ENCODE peak calls at places on chromosomes 1 and 21, in six cellular contexts. I, K, Q, W, O and L are unnamed samples.

GRCh38 chr1:235670157-235670776 is 20.7 kb upstream of the GNG4 start:
- DNase-seq in I (no peak), K (no peak), Q (no peak), W (peak; percentile 11), O (no peak), L (no peak)

GRCh38 chr1:110548381-110548780 is 29.4 kb upstream of the KCNA10 start:
- DNase-seq in I (no peak), K (no peak), Q (peak; percentile 52), W (no peak), O (no peak), L (no peak)

GRCh38 chr1:7587726-7588456 is 183.2 kb upstream of the VAMP3 start:
- DNase-seq in I (no peak), K (no peak), Q (no peak), W (no peak), O (no peak), L (no peak)

GRCh38 chr1:214912127-214912526 is 170.4 kb upstream of the KCNK2 start:
- DNase-seq in I (no peak), K (no peak), Q (no peak), W (no peak), O (no peak), L (no peak)

GRCh38 chr1:8447616-8448150 is 129.8 kb downstream of the SLC45A1 start:
- DNase-seq in I (no peak), K (no peak), Q (no peak), W (no peak), O (no peak), L (no peak)

GRCh38 chr21:15706686-15707085 is 23.1 kb upstream of the USP25 start:
- DNase-seq in I (no peak), K (no peak), Q (no peak), W (peak; percentile 89), O (peak; percentile 91), L (no peak)

GRCh38 chr1:54118704-54119103 is 34.1 kb downstream of the CDCP2 start:
- DNase-seq in I (no peak), K (no peak), Q (no peak), W (peak; percentile 76), O (no peak), L (no peak)

GRCh38 chr1:22461100-22461499 is 9.4 kb downstream of the ZBTB40 start:
- DNase-seq in I (no peak), K (no peak), Q (no peak), W (no peak), O (no peak), L (no peak)

GRCh38 chr1:115077286-115077983 is 11.9 kb downstream of the TSPAN2 start:
- DNase-seq in I (no peak), K (no peak), Q (no peak), W (no peak), O (no peak), L (no peak)

GRCh38 chr1:36482724-36483388 is at the start of gene CSF3R:
- DNase-seq in I (no peak), K (no peak), Q (no peak), W (no peak), O (no peak), L (no peak)

GRCh38 chr1:55057956-55058298 is 18.6 kb downstream of the PCSK9 start:
- DNase-seq in I (no peak), K (no peak), Q (no peak), W (no peak), O (no peak), L (no peak)

GRCh38 chr1:37682334-37682987 is 9.9 kb upstream of the CDCA8 start:
- DNase-seq in I (peak; percentile 69), K (peak; percentile 46), Q (peak; percentile 83), W (peak; percentile 65), O (no peak), L (peak; percentile 76)

GRCh38 chr21:41508415-41509205 is 652 bp upstream of the TMPRSS2 start:
- DNase-seq in I (no peak), K (no peak), Q (no peak), W (no peak), O (no peak), L (no peak)

GRCh38 chr1:184747089-184747955 is 7.3 kb downstream of the EDEM3 start:
- DNase-seq in I (no peak), K (no peak), Q (no peak), W (no peak), O (no peak), L (no peak)

GRCh38 chr1:228316589-228317387 is 89.8 kb downstream of the TRIM11 start:
- DNase-seq in I (no peak), K (peak; percentile 11), Q (no peak), W (no peak), O (no peak), L (no peak)

GRCh38 chr1:167666416-167666815 is 36.4 kb downstream of the RCSD1 start:
- DNase-seq in I (no peak), K (no peak), Q (no peak), W (peak; percentile 52), O (no peak), L (no peak)

GRCh38 chr21:45945066-45945867 is 36.3 kb upstream of the COL6A1 start:
- DNase-seq in I (no peak), K (no peak), Q (no peak), W (no peak), O (no peak), L (no peak)

GRCh38 chr1:59011663-59012062 is 227.8 kb upstream of the JUN start:
- DNase-seq in I (no peak), K (no peak), Q (no peak), W (no peak), O (no peak), L (no peak)

GRCh38 chr1:93433407-93433961 is 14.4 kb upstream of the FNBP1L start:
- DNase-seq in I (no peak), K (no peak), Q (peak; percentile 56), W (no peak), O (no peak), L (no peak)

GRCh38 chr21:42696026-42696380 is 42.6 kb downstream of the PDE9A start:
- DNase-seq in I (no peak), K (no peak), Q (no peak), W (no peak), O (no peak), L (no peak)

GRCh38 chr1:198607714-198608113 is 31.1 kb upstream of the PTPRC start:
- DNase-seq in I (no peak), K (no peak), Q (no peak), W (no peak), O (no peak), L (no peak)

GRCh38 chr1:17929224-17929623 is 174.1 kb downstream of the ACTL8 start:
- DNase-seq in I (no peak), K (no peak), Q (no peak), W (no peak), O (no peak), L (no peak)

GRCh38 chr1:242468749-242469148 is 55.7 kb downstream of the PLD5 start:
- DNase-seq in I (no peak), K (no peak), Q (no peak), W (peak; percentile 11), O (no peak), L (no peak)

GRCh38 chr1:56573311-56573710 is 6.1 kb downstream of the PLPP3 start:
- DNase-seq in I (no peak), K (no peak), Q (no peak), W (no peak), O (no peak), L (no peak)

GRCh38 chr1:199723557-199723956 is 304.0 kb upstream of the NR5A2 start:
- DNase-seq in I (no peak), K (no peak), Q (no peak), W (no peak), O (no peak), L (no peak)

GRCh38 chr1:164748253-164748899 is 189.4 kb downstream of the PBX1 start:
- DNase-seq in I (no peak), K (peak; percentile 33), Q (no peak), W (peak; percentile 89), O (peak; percentile 92), L (no peak)

GRCh38 chr1:245091818-245092637 is 62.8 kb upstream of the KIF26B start:
- DNase-seq in I (no peak), K (no peak), Q (no peak), W (peak; percentile 98), O (peak; percentile 92), L (no peak)

GRCh38 chr1:226436855-226437491 is 29.1 kb upstream of the PARP1 start:
- DNase-seq in I (no peak), K (no peak), Q (no peak), W (no peak), O (no peak), L (no peak)

GRCh38 chr1:116185161-116185701 is 74.0 kb downstream of the MAB21L3 start:
- DNase-seq in I (no peak), K (no peak), Q (no peak), W (no peak), O (no peak), L (no peak)
- TF ChIP-seq CTCF in I (no peak), K (no peak), Q (no peak), W (no peak), O (no peak), L (no peak)

DNA sequence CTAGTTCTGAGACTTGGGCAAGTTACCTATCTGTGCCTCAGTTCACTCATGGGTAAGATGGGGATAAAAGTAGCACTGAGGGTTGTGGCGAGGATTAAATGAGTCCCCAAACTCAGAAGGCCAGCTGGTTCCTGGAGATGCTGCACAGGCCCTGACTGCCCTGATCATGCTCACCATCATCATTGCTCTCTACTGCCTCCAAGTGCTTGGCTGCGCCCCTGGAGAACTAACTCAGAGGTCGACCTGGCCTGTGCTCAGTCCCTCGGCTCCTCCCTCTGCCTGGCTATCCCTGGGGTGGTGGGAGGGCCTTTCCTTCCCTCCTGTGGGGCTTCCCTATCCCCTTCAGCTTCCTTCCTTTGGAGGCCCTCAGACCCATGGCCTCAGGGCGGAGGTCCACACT is 5.6 kb downstream of the SLC5A9 start:
- DNase-seq in I (no peak), K (no peak), Q (peak; percentile 72), W (no peak), O (no peak), L (no peak)
- TF ChIP-seq CTCF in I (no peak), K (no peak), Q (no peak), W (no peak), O (no peak), L (no peak)

DNA sequence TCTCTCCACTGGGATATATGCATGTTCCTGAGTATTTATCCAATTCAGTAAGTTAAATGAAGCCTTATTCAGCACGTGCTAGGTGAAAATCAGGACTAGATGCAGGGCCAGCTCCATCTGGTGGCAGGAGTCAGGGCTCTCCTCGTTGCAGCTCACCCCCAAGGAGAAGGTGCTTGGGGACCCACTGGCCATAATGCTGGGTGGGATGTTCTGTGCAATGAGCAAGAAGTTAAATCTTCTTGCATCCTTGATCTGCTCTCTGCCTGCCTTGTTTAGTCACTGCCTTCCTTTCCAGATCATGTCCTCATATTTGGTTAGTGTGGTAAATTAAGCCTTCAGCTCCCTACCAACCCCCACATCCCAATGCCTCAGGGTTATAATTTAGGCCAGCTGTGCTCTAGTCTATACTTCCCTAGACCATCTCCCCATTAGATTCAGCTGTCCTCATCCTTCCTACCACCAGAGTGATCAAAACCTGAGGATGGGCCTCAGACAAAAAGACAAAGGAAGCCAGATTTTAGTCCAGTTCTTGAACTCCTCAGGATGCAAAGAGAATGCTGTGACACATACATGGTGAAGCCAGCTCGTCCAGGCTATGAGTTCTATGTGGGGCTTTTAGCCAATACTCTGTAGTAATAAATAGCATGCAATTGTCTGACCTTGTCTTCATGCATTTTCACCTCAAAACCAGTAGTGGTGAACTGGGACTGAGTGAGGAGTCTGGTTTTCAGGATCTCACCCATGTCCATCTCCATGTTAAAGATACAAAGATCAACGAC is 55.9 kb downstream of the SEC16B start:
- DNase-seq in I (no peak), K (no peak), Q (peak; percentile 62), W (peak; percentile 48), O (no peak), L (no peak)
- TF ChIP-seq CTCF in I (no peak), K (peak; percentile 37), Q (peak; percentile 23), W (peak; percentile 74), O (peak; percentile 78), L (no peak)

GRCh38 chr1:207401578-207401977 is 52.5 kb upstream of the CR2 start:
- DNase-seq in I (no peak), K (no peak), Q (peak; percentile 36), W (no peak), O (no peak), L (no peak)
- TF ChIP-seq CTCF in I (no peak), K (no peak), Q (no peak), W (no peak), O (no peak), L (no peak)